ENCODE peak calls at places on chromosomes 1 and 21, in ten cellular contexts. D, P, Q, W, E, T, L, B, G and I are unnamed samples.

GRCh38 chr1:66557157-66557556 is 23.2 kb downstream of the SGIP1 start:
- DNase-seq in G (no peak), T (no peak), E (no peak), D (no peak), P (no peak), B (no peak), L (no peak), W (no peak), Q (no peak), I (no peak)

GRCh38 chr1:72567511-72567910 is 285.2 kb upstream of the NEGR1 start:
- DNase-seq in D (no peak), Q (no peak), B (peak; percentile 3), L (no peak), G (no peak), E (no peak), W (no peak), P (no peak), T (no peak), I (no peak)

GRCh38 chr1:10229903-10230302 is 19.5 kb downstream of the KIF1B start:
- DNase-seq in G (no peak), W (no peak), Q (no peak), D (no peak), B (no peak), P (no peak), E (no peak), L (no peak), T (no peak), I (no peak)

GRCh38 chr21:17542371-17542992 is 29.6 kb downstream of the CXADR start:
- DNase-seq in P (no peak), B (peak; percentile 18), G (no peak), W (peak; percentile 76), Q (no peak), E (no peak), D (no peak), L (no peak), T (no peak), I (no peak)

GRCh38 chr1:61502011-61502410 is 222.9 kb downstream of the TM2D1 start:
- DNase-seq in W (no peak), E (no peak), B (no peak), T (no peak), L (no peak), D (no peak), P (no peak), Q (no peak), G (no peak), I (no peak)

GRCh38 chr1:31063636-31064035 is 1.9 kb downstream of the PUM1 start:
- DNase-seq in Q (no peak), B (no peak), T (no peak), L (no peak), E (no peak), W (peak; percentile 39), D (no peak), G (no peak), P (no peak), I (peak; percentile 28)

GRCh38 chr1:60583696-60584095 is 498.7 kb upstream of the NFIA start:
- DNase-seq in E (no peak), T (no peak), W (peak; percentile 58), Q (no peak), D (no peak), P (no peak), G (no peak), B (no peak), L (no peak), I (no peak)

GRCh38 chr21:46005081-46005480 is 23.5 kb downstream of the COL6A1 start:
- DNase-seq in T (no peak), P (no peak), L (no peak), W (no peak), G (no peak), B (no peak), E (peak; percentile 48), D (no peak), Q (no peak), I (no peak)

GRCh38 chr1:18922319-18922726 is 20.0 kb upstream of the ALDH4A1 start:
- DNase-seq in B (peak; percentile 59), E (no peak), P (peak; percentile 76), L (no peak), Q (no peak), T (peak; percentile 55), G (no peak), D (no peak), W (no peak), I (peak; percentile 46)

GRCh38 chr1:200512191-200512590 is 102.4 kb upstream of the ZNF281 start:
- DNase-seq in Q (no peak), B (no peak), L (no peak), P (no peak), G (no peak), W (no peak), T (no peak), E (no peak), D (no peak), I (peak; percentile 11)

GRCh38 chr1:67126111-67126746 is 8.5 kb downstream of the C1orf141 start:
- DNase-seq in B (no peak), E (no peak), W (peak; percentile 56), D (no peak), P (no peak), L (no peak), T (no peak), G (peak; percentile 44), Q (no peak), I (no peak)

GRCh38 chr1:29709711-29710169 is 473.4 kb downstream of the PTPRU start:
- DNase-seq in E (no peak), Q (no peak), L (no peak), B (peak; percentile 69), G (no peak), D (no peak), T (no peak), P (no peak), W (no peak), I (no peak)

GRCh38 chr1:55043726-55044125 is 4.4 kb downstream of the PCSK9 start:
- DNase-seq in G (no peak), P (no peak), D (no peak), W (no peak), Q (no peak), T (no peak), E (peak; percentile 51), L (no peak), B (no peak), I (no peak)